ENCODE peak calls at places on chromosome 6, in seven cellular contexts. One of them, this sample, is unnamed.

GRCh38 chr6:1703091-1703855 is 93.6 kb downstream of the FOXC1 start:
- DNase-seq in GM23248: no peak
- DNase-seq in HL-60: no peak
- DNase-seq in DND-41: no peak
- DNase-seq in A549: no peak
- DNase-seq in right lobe of liver: no peak
- DNase-seq in heart right ventricle: no peak
- DNase-seq in this sample: no peak

GRCh38 chr6:79763301-79763700 is 132.2 kb downstream of the SH3BGRL2 start:
- DNase-seq in GM23248: no peak
- DNase-seq in HL-60: no peak
- DNase-seq in DND-41: no peak
- DNase-seq in A549: no peak
- DNase-seq in right lobe of liver: no peak
- DNase-seq in heart right ventricle: no peak
- DNase-seq in this sample: no peak

GRCh38 chr6:142406131-142406530 is 104.3 kb downstream of the ADGRG6 start:
- DNase-seq in GM23248: no peak
- DNase-seq in HL-60: no peak
- DNase-seq in DND-41: no peak
- DNase-seq in A549: no peak
- DNase-seq in right lobe of liver: no peak
- DNase-seq in heart right ventricle: peak
- DNase-seq in this sample: no peak

GRCh38 chr6:164693934-164694333 is 615.5 kb downstream of the C6orf118 start:
- DNase-seq in GM23248: no peak
- DNase-seq in HL-60: no peak
- DNase-seq in DND-41: no peak
- DNase-seq in A549: no peak
- DNase-seq in right lobe of liver: no peak
- DNase-seq in heart right ventricle: peak
- DNase-seq in this sample: no peak

GRCh38 chr6:123467437-123467836 is 169.3 kb downstream of the TRDN start:
- DNase-seq in GM23248: no peak
- DNase-seq in HL-60: no peak
- DNase-seq in DND-41: no peak
- DNase-seq in A549: no peak
- DNase-seq in right lobe of liver: no peak
- DNase-seq in heart right ventricle: no peak
- DNase-seq in this sample: no peak

GRCh38 chr6:169362501-169363121 is 109.0 kb upstream of the THBS2 start:
- DNase-seq in GM23248: peak
- DNase-seq in HL-60: no peak
- DNase-seq in DND-41: no peak
- DNase-seq in A549: no peak
- DNase-seq in right lobe of liver: no peak
- DNase-seq in heart right ventricle: no peak
- DNase-seq in this sample: no peak

GRCh38 chr6:108362455-108362854 is 67.6 kb downstream of the AFG1L start:
- DNase-seq in GM23248: no peak
- DNase-seq in HL-60: no peak
- DNase-seq in DND-41: no peak
- DNase-seq in A549: no peak
- DNase-seq in right lobe of liver: no peak
- DNase-seq in heart right ventricle: no peak
- DNase-seq in this sample: no peak

GRCh38 chr6:56764081-56764566 is 121.4 kb upstream of the DST start:
- DNase-seq in GM23248: peak
- DNase-seq in HL-60: no peak
- DNase-seq in DND-41: no peak
- DNase-seq in A549: peak
- DNase-seq in right lobe of liver: no peak
- DNase-seq in heart right ventricle: no peak
- DNase-seq in this sample: no peak

GRCh38 chr6:83199865-83200230 is 6.7 kb downstream of the RWDD2A start:
- DNase-seq in GM23248: peak
- DNase-seq in HL-60: no peak
- DNase-seq in DND-41: no peak
- DNase-seq in A549: no peak
- DNase-seq in right lobe of liver: no peak
- DNase-seq in heart right ventricle: no peak
- DNase-seq in this sample: peak

GRCh38 chr6:13873288-13874190 is 51.2 kb upstream of the RNF182 start:
- DNase-seq in GM23248: peak
- DNase-seq in HL-60: peak
- DNase-seq in DND-41: peak
- DNase-seq in A549: peak
- DNase-seq in right lobe of liver: peak
- DNase-seq in heart right ventricle: peak
- DNase-seq in this sample: no peak

GRCh38 chr6:142867355-142867801 is 77.6 kb downstream of the HIVEP2 start:
- DNase-seq in GM23248: no peak
- DNase-seq in HL-60: no peak
- DNase-seq in DND-41: no peak
- DNase-seq in A549: no peak
- DNase-seq in right lobe of liver: no peak
- DNase-seq in heart right ventricle: no peak
- DNase-seq in this sample: no peak

GRCh38 chr6:169978615-169979161 is 227.3 kb downstream of the ERMARD start:
- DNase-seq in GM23248: peak
- DNase-seq in HL-60: no peak
- DNase-seq in DND-41: no peak
- DNase-seq in A549: no peak
- DNase-seq in right lobe of liver: peak
- DNase-seq in heart right ventricle: no peak
- DNase-seq in this sample: peak

GRCh38 chr6:105097288-105097687 is 82.5 kb downstream of the POPDC3 start:
- DNase-seq in GM23248: no peak
- DNase-seq in HL-60: no peak
- DNase-seq in DND-41: no peak
- DNase-seq in A549: no peak
- DNase-seq in right lobe of liver: no peak
- DNase-seq in heart right ventricle: no peak
- DNase-seq in this sample: no peak

GRCh38 chr6:154921482-154921881 is 73.6 kb upstream of the TIAM2 start:
- DNase-seq in GM23248: no peak
- DNase-seq in HL-60: peak
- DNase-seq in DND-41: no peak
- DNase-seq in A549: no peak
- DNase-seq in right lobe of liver: no peak
- DNase-seq in heart right ventricle: no peak
- DNase-seq in this sample: no peak

GRCh38 chr6:12064125-12064524 is 52.0 kb downstream of the HIVEP1 start:
- DNase-seq in GM23248: peak
- DNase-seq in HL-60: no peak
- DNase-seq in DND-41: no peak
- DNase-seq in A549: no peak
- DNase-seq in right lobe of liver: no peak
- DNase-seq in heart right ventricle: no peak
- DNase-seq in this sample: no peak
- H3K27ac ChIP-seq in GM23248: peak
- H3K27ac ChIP-seq in HL-60: no peak
- H3K27ac ChIP-seq in DND-41: no peak
- H3K27ac ChIP-seq in A549: no peak
- H3K27ac ChIP-seq in right lobe of liver: no peak
- H3K27ac ChIP-seq in heart right ventricle: no peak
- H3K27ac ChIP-seq in this sample: no peak

GRCh38 chr6:149317656-149318571 is at the start of gene TAB2:
- DNase-seq in GM23248: peak
- DNase-seq in HL-60: no peak
- DNase-seq in DND-41: peak
- DNase-seq in A549: peak
- DNase-seq in right lobe of liver: peak
- DNase-seq in heart right ventricle: peak
- DNase-seq in this sample: no peak

GRCh38 chr6:149318581-149319286 is 1.2 kb downstream of the TAB2 start:
- DNase-seq in GM23248: peak
- DNase-seq in HL-60: no peak
- DNase-seq in DND-41: no peak
- DNase-seq in A549: no peak
- DNase-seq in right lobe of liver: no peak
- DNase-seq in heart right ventricle: no peak
- DNase-seq in this sample: no peak

GRCh38 chr6:149319413-149319812 is 1.9 kb downstream of the TAB2 start:
- DNase-seq in GM23248: peak
- DNase-seq in HL-60: no peak
- DNase-seq in DND-41: no peak
- DNase-seq in A549: no peak
- DNase-seq in right lobe of liver: no peak
- DNase-seq in heart right ventricle: no peak
- DNase-seq in this sample: no peak

GRCh38 chr6:149316108-149316727 is 1.3 kb upstream of the TAB2 start:
- DNase-seq in GM23248: peak
- DNase-seq in HL-60: no peak
- DNase-seq in DND-41: no peak
- DNase-seq in A549: no peak
- DNase-seq in right lobe of liver: no peak
- DNase-seq in heart right ventricle: no peak
- DNase-seq in this sample: no peak

DNA sequence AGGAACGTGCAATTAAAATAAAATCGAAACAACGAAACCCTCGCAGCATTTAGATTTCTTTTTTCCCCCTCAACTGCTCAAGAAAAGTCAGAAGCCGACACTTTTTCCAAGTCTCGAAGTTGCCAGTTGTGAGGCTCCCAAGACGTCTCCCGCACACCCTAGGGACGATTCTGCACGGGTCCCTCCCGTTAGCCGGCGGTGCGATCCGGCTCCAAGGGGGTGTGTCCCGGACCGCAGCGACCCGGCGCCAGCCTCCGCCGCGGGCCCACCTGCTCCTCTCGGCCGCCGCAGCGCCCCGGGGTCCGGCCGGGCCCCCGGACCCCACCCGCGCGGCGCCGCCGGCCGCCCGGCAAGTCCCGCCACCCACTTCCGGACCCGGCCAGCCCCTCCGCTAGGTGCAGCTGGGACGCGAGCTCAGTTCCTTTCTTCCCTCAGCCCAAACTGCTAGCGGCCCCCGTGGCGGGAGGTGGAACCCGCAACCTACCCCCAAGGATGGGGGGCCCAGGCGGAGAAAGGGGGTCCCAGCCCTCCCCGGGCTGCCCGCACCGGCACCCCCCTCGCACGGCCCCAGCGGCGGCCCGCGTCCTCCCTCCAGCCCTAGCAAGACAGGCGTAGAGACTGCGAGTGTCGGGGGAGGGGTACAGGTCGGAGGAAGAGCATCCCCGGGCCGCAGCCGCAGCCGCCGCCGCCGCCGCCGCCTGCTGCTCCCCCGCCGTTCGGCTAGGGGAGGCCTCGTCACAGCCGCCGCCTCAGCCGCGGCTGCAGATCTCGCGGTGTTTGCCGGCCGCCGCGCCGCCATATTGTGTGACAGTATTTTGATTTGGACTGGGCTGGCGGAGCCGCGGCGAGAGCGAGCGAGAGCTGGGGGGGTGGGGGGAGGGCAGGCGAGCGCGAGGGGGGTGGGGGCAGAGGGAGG is 514 bp upstream of the TAB2 start:
- DNase-seq in GM23248: peak
- DNase-seq in HL-60: peak
- DNase-seq in DND-41: peak
- DNase-seq in A549: peak
- DNase-seq in right lobe of liver: peak
- DNase-seq in heart right ventricle: peak
- DNase-seq in this sample: peak
- H3K27ac ChIP-seq in GM23248: peak
- H3K27ac ChIP-seq in HL-60: peak
- H3K27ac ChIP-seq in DND-41: peak
- H3K27ac ChIP-seq in A549: peak
- H3K27ac ChIP-seq in right lobe of liver: peak
- H3K27ac ChIP-seq in heart right ventricle: peak
- H3K27ac ChIP-seq in this sample: peak

GRCh38 chr6:54193560-54193959 is 82.3 kb downstream of the MLIP start:
- DNase-seq in GM23248: no peak
- DNase-seq in HL-60: no peak
- DNase-seq in DND-41: no peak
- DNase-seq in A549: no peak
- DNase-seq in right lobe of liver: no peak
- DNase-seq in heart right ventricle: no peak
- DNase-seq in this sample: no peak
- H3K27ac ChIP-seq in GM23248: no peak
- H3K27ac ChIP-seq in HL-60: no peak
- H3K27ac ChIP-seq in DND-41: no peak
- H3K27ac ChIP-seq in A549: no peak
- H3K27ac ChIP-seq in right lobe of liver: no peak
- H3K27ac ChIP-seq in heart right ventricle: peak
- H3K27ac ChIP-seq in this sample: no peak

GRCh38 chr6:156430361-156430760 is 346.8 kb upstream of the ARID1B start:
- DNase-seq in GM23248: no peak
- DNase-seq in HL-60: no peak
- DNase-seq in DND-41: no peak
- DNase-seq in A549: no peak
- DNase-seq in right lobe of liver: no peak
- DNase-seq in heart right ventricle: no peak
- DNase-seq in this sample: no peak

GRCh38 chr6:156438519-156438918 is 338.7 kb upstream of the ARID1B start:
- DNase-seq in GM23248: no peak
- DNase-seq in HL-60: no peak
- DNase-seq in DND-41: no peak
- DNase-seq in A549: no peak
- DNase-seq in right lobe of liver: no peak
- DNase-seq in heart right ventricle: no peak
- DNase-seq in this sample: no peak

GRCh38 chr6:156434795-156435190 is 342.4 kb upstream of the ARID1B start:
- DNase-seq in GM23248: no peak
- DNase-seq in HL-60: no peak
- DNase-seq in DND-41: no peak
- DNase-seq in A549: no peak
- DNase-seq in right lobe of liver: no peak
- DNase-seq in heart right ventricle: no peak
- DNase-seq in this sample: no peak

GRCh38 chr6:156437084-156437879 is 339.9 kb upstream of the ARID1B start:
- DNase-seq in GM23248: no peak
- DNase-seq in HL-60: no peak
- DNase-seq in DND-41: no peak
- DNase-seq in A549: no peak
- DNase-seq in right lobe of liver: no peak
- DNase-seq in heart right ventricle: no peak
- DNase-seq in this sample: no peak

DNA sequence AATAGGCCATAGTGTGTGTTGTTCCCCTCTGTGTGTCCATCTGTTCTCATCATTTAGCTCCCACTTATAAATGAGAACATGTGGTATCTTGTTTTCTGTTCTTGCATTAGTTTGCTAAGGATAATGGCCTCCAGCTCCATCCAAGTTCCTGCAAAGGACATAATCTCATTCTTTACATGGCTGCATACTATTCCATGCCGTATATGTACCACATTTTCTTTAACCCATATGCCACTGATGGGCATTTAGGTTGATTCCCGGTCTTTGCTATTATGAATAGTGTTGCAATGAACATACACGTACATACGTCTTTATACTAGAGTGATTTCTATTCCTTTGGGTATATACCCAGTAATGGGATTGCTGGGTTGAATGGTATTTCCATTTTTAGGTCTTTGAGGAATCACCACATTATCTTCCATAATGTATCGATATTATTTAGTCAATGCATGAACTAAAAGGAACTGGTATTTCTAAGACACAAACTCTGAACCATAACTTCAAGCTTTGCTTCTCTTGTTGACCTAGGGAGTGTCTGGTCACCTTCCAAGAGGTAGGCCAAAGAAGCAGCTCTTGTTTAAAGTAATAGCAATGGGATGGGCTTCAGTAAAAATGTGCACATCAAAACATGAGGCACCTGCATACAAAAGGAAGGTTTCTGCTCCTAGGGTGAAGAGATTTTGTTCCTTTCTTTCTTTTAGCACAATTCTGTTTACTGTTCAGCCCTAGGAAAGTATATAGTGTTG is 343.0 kb upstream of the ARID1B start:
- DNase-seq in GM23248: no peak
- DNase-seq in HL-60: no peak
- DNase-seq in DND-41: no peak
- DNase-seq in A549: no peak
- DNase-seq in right lobe of liver: no peak
- DNase-seq in heart right ventricle: no peak
- DNase-seq in this sample: no peak
- H3K27ac ChIP-seq in GM23248: no peak
- H3K27ac ChIP-seq in HL-60: no peak
- H3K27ac ChIP-seq in DND-41: no peak
- H3K27ac ChIP-seq in A549: no peak
- H3K27ac ChIP-seq in right lobe of liver: no peak
- H3K27ac ChIP-seq in heart right ventricle: no peak
- H3K27ac ChIP-seq in this sample: no peak

This sample was measured in epithelial cell of prostate.